ENCODE peak calls at places on chromosomes 3 and 15, in four cellular contexts. One of them, this sample, is unnamed.

GRCh38 chr3:169147246-169148008 is 516.1 kb downstream of the MECOM start:
- DNase-seq in iPS-NIHi11: peak
- DNase-seq in NCI-H1417 treated with DMSO at 0.1 percent for 48 hours: peak
- DNase-seq in T-helper 2 cell treated with Interferon-gamma antibody and Interleukin-4, amounts not matched to agents 5 μg/mL and 100 μg/mL, for 36 hours: no peak
- DNase-seq in this sample: no peak

GRCh38 chr3:188000361-188000861 is 153.5 kb upstream of the LPP start:
- DNase-seq in iPS-NIHi11: no peak
- DNase-seq in NCI-H1417 treated with DMSO at 0.1 percent for 48 hours: peak
- DNase-seq in T-helper 2 cell treated with Interferon-gamma antibody and Interleukin-4, amounts not matched to agents 5 μg/mL and 100 μg/mL, for 36 hours: no peak
- DNase-seq in this sample: no peak

GRCh38 chr3:186640473-186640818 is 247 bp downstream of the FETUB start:
- DNase-seq in iPS-NIHi11: peak
- DNase-seq in NCI-H1417 treated with DMSO at 0.1 percent for 48 hours: no peak
- DNase-seq in T-helper 2 cell treated with Interferon-gamma antibody and Interleukin-4, amounts not matched to agents 5 μg/mL and 100 μg/mL, for 36 hours: no peak
- DNase-seq in this sample: no peak

GRCh38 chr15:74957301-74958035 is 896 bp upstream of the RPP25 start:
- DNase-seq in iPS-NIHi11: no peak
- DNase-seq in NCI-H1417 treated with DMSO at 0.1 percent for 48 hours: no peak
- DNase-seq in T-helper 2 cell treated with Interferon-gamma antibody and Interleukin-4, amounts not matched to agents 5 μg/mL and 100 μg/mL, for 36 hours: no peak
- DNase-seq in this sample: no peak

GRCh38 chr15:55742498-55742926 is 440 bp downstream of the PRTG start:
- DNase-seq in iPS-NIHi11: no peak
- DNase-seq in NCI-H1417 treated with DMSO at 0.1 percent for 48 hours: peak
- DNase-seq in T-helper 2 cell treated with Interferon-gamma antibody and Interleukin-4, amounts not matched to agents 5 μg/mL and 100 μg/mL, for 36 hours: peak
- DNase-seq in this sample: no peak

GRCh38 chr3:14548321-14548729 is 8.2 kb upstream of the GRIP2 start:
- DNase-seq in iPS-NIHi11: peak
- DNase-seq in NCI-H1417 treated with DMSO at 0.1 percent for 48 hours: no peak
- DNase-seq in T-helper 2 cell treated with Interferon-gamma antibody and Interleukin-4, amounts not matched to agents 5 μg/mL and 100 μg/mL, for 36 hours: no peak
- DNase-seq in this sample: no peak

GRCh38 chr15:63601727-63602185 is 4.6 kb downstream of the FBXL22 start:
- DNase-seq in iPS-NIHi11: peak
- DNase-seq in NCI-H1417 treated with DMSO at 0.1 percent for 48 hours: peak
- DNase-seq in T-helper 2 cell treated with Interferon-gamma antibody and Interleukin-4, amounts not matched to agents 5 μg/mL and 100 μg/mL, for 36 hours: no peak
- DNase-seq in this sample: peak

GRCh38 chr3:141083831-141084624 is 32.9 kb downstream of the SPSB4 start:
- DNase-seq in iPS-NIHi11: no peak
- DNase-seq in NCI-H1417 treated with DMSO at 0.1 percent for 48 hours: no peak
- DNase-seq in T-helper 2 cell treated with Interferon-gamma antibody and Interleukin-4, amounts not matched to agents 5 μg/mL and 100 μg/mL, for 36 hours: no peak
- DNase-seq in this sample: no peak

GRCh38 chr3:27729325-27729724 is 7.2 kb upstream of the EOMES start:
- DNase-seq in iPS-NIHi11: no peak
- DNase-seq in NCI-H1417 treated with DMSO at 0.1 percent for 48 hours: no peak
- DNase-seq in T-helper 2 cell treated with Interferon-gamma antibody and Interleukin-4, amounts not matched to agents 5 μg/mL and 100 μg/mL, for 36 hours: no peak
- DNase-seq in this sample: no peak

GRCh38 chr3:30493912-30494311 is 112.5 kb upstream of the TGFBR2 start:
- DNase-seq in iPS-NIHi11: no peak
- DNase-seq in NCI-H1417 treated with DMSO at 0.1 percent for 48 hours: no peak
- DNase-seq in T-helper 2 cell treated with Interferon-gamma antibody and Interleukin-4, amounts not matched to agents 5 μg/mL and 100 μg/mL, for 36 hours: no peak
- DNase-seq in this sample: no peak

GRCh38 chr3:195929452-195929851 is 21.1 kb upstream of the TNK2 start:
- DNase-seq in iPS-NIHi11: no peak
- DNase-seq in NCI-H1417 treated with DMSO at 0.1 percent for 48 hours: no peak
- DNase-seq in T-helper 2 cell treated with Interferon-gamma antibody and Interleukin-4, amounts not matched to agents 5 μg/mL and 100 μg/mL, for 36 hours: no peak
- DNase-seq in this sample: no peak

GRCh38 chr3:124115965-124116364 is 124.0 kb upstream of the ROPN1 start:
- DNase-seq in iPS-NIHi11: no peak
- DNase-seq in NCI-H1417 treated with DMSO at 0.1 percent for 48 hours: no peak
- DNase-seq in T-helper 2 cell treated with Interferon-gamma antibody and Interleukin-4, amounts not matched to agents 5 μg/mL and 100 μg/mL, for 36 hours: no peak
- DNase-seq in this sample: no peak

GRCh38 chr15:73948396-73948795 is 22.1 kb downstream of the LOXL1 start:
- DNase-seq in iPS-NIHi11: no peak
- DNase-seq in NCI-H1417 treated with DMSO at 0.1 percent for 48 hours: no peak
- DNase-seq in T-helper 2 cell treated with Interferon-gamma antibody and Interleukin-4, amounts not matched to agents 5 μg/mL and 100 μg/mL, for 36 hours: no peak
- DNase-seq in this sample: no peak